ENCODE peak calls at places on chromosomes 16 and 17, in four cellular contexts. D is CD8-positive, alpha-beta T cell; Q is tibial artery; M is SJSA1. K is an unnamed sample. For H3K4me1, the result is how much of the 10 kb centered on the place peaks cover.

GRCh38 chr17:13562271-13562800 is 39.4 kb downstream of the HS3ST3A1 start:
- DNase-seq in D (no peak), Q (no peak), M (peak), K (no peak)

GRCh38 chr17:79019631-79020584 is 4.1 kb upstream of the C1QTNF1 start:
- DNase-seq in Q (peak), D (peak), M (no peak), K (peak)

GRCh38 chr17:74037320-74037719 is 166.2 kb upstream of the RPL38 start:
- DNase-seq in D (no peak), M (no peak), Q (no peak), K (no peak)

GRCh38 chr17:17736205-17737183 is 55.2 kb downstream of the RAI1 start:
- DNase-seq in D (no peak), M (no peak), Q (no peak), K (no peak)

GRCh38 chr17:41687828-41688640 is 651 bp upstream of the EIF1 start:
- DNase-seq in Q (peak), M (no peak), D (peak), K (no peak)

GRCh38 chr17:30550512-30551273 is 73.5 kb downstream of the GOSR1 start:
- DNase-seq in M (peak), Q (no peak), D (no peak), K (no peak)

GRCh38 chr16:88084881-88085280 is 133.6 kb downstream of the BANP start:
- DNase-seq in Q (peak), M (no peak), D (no peak), K (no peak)

GRCh38 chr16:53257001-53257400 is 177.3 kb upstream of the RBL2 start:
- DNase-seq in Q (no peak), M (no peak), D (no peak), K (no peak)

GRCh38 chr17:49588726-49589555 is 13.3 kb downstream of the NXPH3 start:
- DNase-seq in M (no peak), Q (no peak), D (no peak), K (no peak)

GRCh38 chr17:732788-733720 is 658 bp downstream of the TLCD3A start:
- DNase-seq in Q (no peak), D (peak), M (no peak), K (no peak)

GRCh38 chr16:83792391-83792790 is 15.4 kb upstream of the HSBP1 start:
- DNase-seq in M (no peak), D (no peak), Q (no peak), K (no peak)

GRCh38 chr17:40015005-40015997 is at the start of gene CSF3:
- DNase-seq in D (no peak), Q (no peak), M (no peak), K (no peak)

GRCh38 chr16:66653581-66654350 is 42.8 kb downstream of the CMTM4 start:
- DNase-seq in M (no peak), Q (no peak), D (no peak), K (no peak)

GRCh38 chr16:8740775-8741355 is 56.6 kb downstream of the TMEM186 start:
- DNase-seq in M (no peak), D (no peak), Q (no peak), K (no peak)

GRCh38 chr17:27339836-27340550 is 46.1 kb downstream of the WSB1 start:
- DNase-seq in M (no peak), Q (no peak), D (no peak), K (no peak)

GRCh38 chr16:73304008-73304814 is 256.3 kb upstream of the ZFHX3 start:
- DNase-seq in Q (no peak), M (no peak), D (no peak), K (no peak)

GRCh38 chr17:59785091-59785799 is 77.8 kb downstream of the VMP1 start:
- DNase-seq in Q (no peak), M (no peak), D (no peak), K (no peak)

GRCh38 chr17:37570527-37571093 is 38.6 kb downstream of the SYNRG start:
- DNase-seq in M (peak), D (peak), Q (no peak), K (peak)

GRCh38 chr16:2147378-2147777 is 1.0 kb upstream of the RAB26 start:
- DNase-seq in D (no peak), M (no peak), Q (no peak), K (no peak)

GRCh38 chr17:65022751-65023421 is 33.7 kb downstream of the GNA13 start:
- DNase-seq in Q (no peak), D (no peak), M (no peak), K (no peak)
- H3K4me1 ChIP-seq in Q (under half), D (half or more), M (half or more), K (half or more)

GRCh38 chr16:50367777-50368409 is 895 bp downstream of the BRD7 start:
- DNase-seq in M (no peak), Q (no peak), D (no peak), K (no peak)
- H3K27ac ChIP-seq in M (peak), Q (peak), D (peak), K (peak)

GRCh38 chr17:61624951-61625350 is 33.9 kb upstream of the NACA2 start:
- DNase-seq in D (no peak), M (no peak), Q (no peak), K (no peak)
- H3K4me1 ChIP-seq in D (under half), M (under half), Q (under half), K (under half)

GRCh38 chr16:86218479-86219170 is 291.7 kb upstream of the FOXF1 start:
- DNase-seq in M (no peak), Q (no peak), D (no peak), K (no peak)

GRCh38 chr16:86220552-86220951 is 289.8 kb upstream of the FOXF1 start:
- DNase-seq in D (no peak), Q (no peak), M (no peak), K (no peak)

GRCh38 chr16:86221085-86221484 is 289.2 kb upstream of the FOXF1 start:
- DNase-seq in D (no peak), Q (no peak), M (peak), K (no peak)

GRCh38 chr16:86217891-86218270 is 292.4 kb upstream of the FOXF1 start:
- DNase-seq in D (no peak), Q (no peak), M (no peak), K (no peak)

DNA sequence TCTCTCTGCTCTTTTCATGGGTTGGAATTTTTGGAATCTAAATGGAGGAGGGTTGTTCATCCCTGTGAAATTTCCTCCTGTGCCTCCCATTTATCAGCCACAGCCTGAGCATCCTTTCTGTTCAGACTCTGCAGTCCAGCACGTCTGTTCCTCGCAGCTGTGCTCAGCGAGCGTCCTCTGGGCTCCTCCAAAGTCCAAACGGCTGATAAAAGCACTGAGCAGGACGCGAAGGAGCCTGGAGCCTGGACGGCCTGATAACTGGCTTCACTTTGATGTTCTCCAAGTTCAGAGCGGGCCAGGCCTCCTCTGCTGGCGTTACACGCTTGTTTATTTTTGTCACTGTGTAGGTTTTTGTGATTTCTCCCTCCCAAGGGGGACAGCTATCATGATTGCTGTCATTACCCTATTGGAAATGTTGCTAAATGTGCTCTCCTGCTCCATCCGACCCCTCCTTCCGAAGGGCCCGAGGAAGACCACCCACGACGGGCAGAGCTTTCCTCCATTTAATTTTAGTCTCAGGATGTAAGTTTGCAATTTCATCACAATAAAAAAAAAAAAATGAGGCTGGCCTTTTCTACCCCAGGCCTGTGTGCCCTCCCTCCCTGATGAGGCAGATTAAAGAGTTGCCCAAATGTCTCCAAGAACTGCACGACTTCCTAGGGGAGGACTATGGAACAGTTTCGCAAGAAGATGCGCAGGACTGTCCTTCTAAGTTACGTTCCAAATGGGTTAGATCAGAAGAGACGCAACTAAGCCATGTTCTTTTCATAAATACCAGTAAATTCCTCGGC is 290.5 kb upstream of the FOXF1 start:
- DNase-seq in D (no peak), Q (no peak), M (peak), K (no peak)
- H3K27ac ChIP-seq in D (no peak), Q (no peak), M (peak), K (no peak)

DNA sequence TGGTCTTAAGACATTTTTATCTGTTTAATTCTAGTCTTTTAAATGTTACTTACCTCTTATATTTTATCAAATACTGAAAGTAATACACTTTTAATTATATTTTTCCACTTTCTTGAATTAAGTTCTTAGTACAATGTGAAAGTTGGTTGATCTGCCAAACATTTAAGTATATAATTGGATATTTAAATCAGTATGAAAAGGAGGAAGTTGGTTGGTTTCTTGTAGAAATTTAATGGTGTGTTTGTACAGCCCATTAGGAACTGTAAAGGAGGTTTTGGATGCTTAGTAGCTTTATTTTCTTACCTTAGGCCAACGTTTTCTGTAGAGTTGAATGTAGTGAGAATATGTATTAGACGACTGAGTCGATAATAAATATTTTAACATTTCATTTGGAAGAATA is 5.4 kb downstream of the NFATC3 start:
- DNase-seq in D (no peak), Q (no peak), M (no peak), K (no peak)
- H3K4me1 ChIP-seq in D (half or more), Q (under half), M (under half), K (half or more)

GRCh38 chr17:77087650-77088454 is 52.9 kb upstream of the SEC14L1 start:
- DNase-seq in M (no peak), Q (no peak), D (no peak), K (no peak)

GRCh38 chr17:77086433-77087010 is 54.2 kb upstream of the SEC14L1 start:
- DNase-seq in M (peak), Q (peak), D (peak), K (peak)

GRCh38 chr17:77088455-77089117 is 52.2 kb upstream of the SEC14L1 start:
- DNase-seq in Q (peak), D (peak), M (peak), K (peak)

GRCh38 chr17:77090476-77090875 is 50.3 kb upstream of the SEC14L1 start:
- DNase-seq in M (no peak), D (no peak), Q (no peak), K (no peak)

DNA sequence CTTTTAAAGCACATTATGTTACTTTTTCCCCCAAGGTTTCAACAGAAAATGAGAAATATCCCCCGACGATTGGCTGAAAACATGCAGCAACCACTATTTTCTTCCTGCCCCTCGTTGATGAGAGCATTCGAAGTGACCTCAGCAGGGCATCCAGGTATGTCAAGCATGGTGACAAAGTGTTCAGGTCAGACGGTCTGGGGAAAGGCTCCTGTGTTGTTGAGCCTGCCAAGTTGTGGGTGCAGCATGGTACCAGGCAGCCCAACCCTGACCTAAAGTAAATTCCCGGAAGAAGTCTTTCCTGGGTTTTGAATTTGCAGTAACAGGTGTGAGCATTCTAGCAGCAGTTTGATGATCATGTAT is 51.7 kb upstream of the SEC14L1 start:
- DNase-seq in Q (no peak), M (no peak), D (no peak), K (no peak)
- H3K27ac ChIP-seq in Q (peak), M (peak), D (peak), K (peak)

DNA sequence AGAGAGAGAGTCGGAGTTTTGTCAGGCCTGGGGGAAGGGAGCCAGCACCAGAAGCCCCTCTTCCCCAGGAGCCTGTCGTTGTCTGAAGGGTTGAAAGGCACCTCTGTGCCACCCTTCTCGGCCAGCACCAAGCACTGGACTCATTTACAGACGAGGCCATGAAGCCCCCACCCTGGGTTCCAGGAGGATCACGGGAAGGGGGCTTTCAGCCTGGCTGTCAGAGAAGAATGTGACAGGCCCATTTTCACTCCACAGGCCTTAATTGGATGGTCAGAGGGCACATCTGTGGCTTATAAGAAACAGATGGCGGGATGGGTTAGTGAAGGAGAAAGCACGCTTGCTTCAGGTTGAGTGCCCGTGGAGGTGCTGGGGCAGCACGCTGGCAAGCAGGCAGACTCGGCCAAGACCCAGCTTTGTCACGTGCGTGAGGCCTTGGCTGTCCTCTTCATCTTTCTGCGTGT is 140.7 kb downstream of the CLEC16A start:
- DNase-seq in D (no peak), M (no peak), Q (no peak), K (no peak)
- H3K4me1 ChIP-seq in D (under half), M (under half), Q (under half), K (under half)

DNA sequence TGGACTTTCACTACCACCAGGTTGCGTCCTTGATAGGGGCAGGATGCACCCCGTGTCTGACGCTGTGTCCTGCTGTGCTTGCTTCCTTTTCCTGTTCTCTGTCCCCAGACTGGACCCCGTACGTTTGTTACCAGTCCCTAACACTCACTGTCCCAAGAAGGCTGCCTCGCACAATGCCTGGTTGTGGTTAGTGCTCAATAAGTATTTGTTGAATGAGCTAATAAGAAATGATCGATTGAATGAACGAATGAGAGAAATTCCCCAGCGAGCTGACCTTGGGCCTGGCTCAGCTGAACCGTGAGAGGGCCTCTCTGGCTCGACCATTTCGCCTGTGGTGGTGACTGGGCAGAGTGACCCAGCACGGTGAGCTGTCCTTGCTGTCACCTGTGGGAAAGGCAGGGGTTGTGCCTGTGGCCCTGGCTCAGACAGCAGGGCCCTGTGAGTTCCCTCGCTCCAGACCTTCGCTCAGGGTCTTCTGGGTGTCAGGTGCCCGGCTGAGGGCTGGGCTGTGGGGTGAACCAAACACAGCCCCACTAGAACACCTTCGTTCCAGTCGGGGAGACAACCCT is 20.9 kb downstream of the CMIP start:
- DNase-seq in D (no peak), Q (no peak), M (no peak), K (no peak)
- H3K27ac ChIP-seq in D (no peak), Q (no peak), M (no peak), K (no peak)

GRCh38 chr16:81868057-81868748 is 89.1 kb downstream of the PLCG2 start:
- DNase-seq in D (no peak), M (no peak), Q (no peak), K (no peak)
- H3K4me1 ChIP-seq in D (under half), M (under half), Q (under half), K (under half)

DNA sequence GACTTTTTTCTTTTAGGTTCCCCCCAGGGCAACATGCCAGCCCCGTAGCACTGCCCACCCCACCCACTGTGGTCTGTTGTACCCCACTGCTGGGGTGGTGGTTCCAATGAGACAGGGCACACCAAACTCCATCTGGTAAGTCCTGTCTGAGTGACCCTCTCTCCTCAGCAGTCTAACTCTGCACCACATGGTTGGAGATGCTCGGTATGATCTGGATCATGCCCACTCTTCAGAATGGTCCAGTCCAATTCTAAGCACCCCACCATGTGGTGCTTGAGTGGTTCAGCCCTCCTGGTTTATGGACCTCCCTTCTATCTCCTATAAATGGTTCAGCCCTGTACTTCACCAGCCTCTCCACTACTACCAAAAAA is 5.9 kb downstream of the KDM6B start:
- DNase-seq in D (no peak), M (no peak), Q (no peak), K (no peak)
- H3K27ac ChIP-seq in D (no peak), M (no peak), Q (no peak), K (no peak)